ENCODE peak calls at places on chromosomes 2 and 18, in six cellular contexts. E, N, L, D, M and Y are unnamed samples.

GRCh38 chr2:168770796-168771195 is 31.6 kb upstream of the NOSTRIN start:
- DNase-seq in E (no peak), N (no peak), L (no peak), D (no peak), M (no peak), Y (no peak)

GRCh38 chr2:177683473-177684069 is 291.0 kb downstream of the AGPS start:
- DNase-seq in E (no peak), N (no peak), L (no peak), D (no peak), M (no peak), Y (no peak)

GRCh38 chr2:28745225-28745624 is 6.4 kb upstream of the PPP1CB start:
- DNase-seq in E (no peak), N (no peak), L (no peak), D (no peak), M (no peak), Y (no peak)

GRCh38 chr2:74197983-74198460 is 393 bp upstream of the MTHFD2 start:
- DNase-seq in E (no peak), N (no peak), L (no peak), D (no peak), M (no peak), Y (no peak)

GRCh38 chr18:8816805-8817204 is 111.4 kb downstream of the MTCL1 start:
- DNase-seq in E (no peak), N (no peak), L (no peak), D (no peak), M (no peak), Y (no peak)

GRCh38 chr2:15927546-15928218 is 12.7 kb upstream of the MYCN start:
- DNase-seq in E (no peak), N (no peak), L (no peak), D (no peak), M (no peak), Y (no peak)

GRCh38 chr2:166138144-166138543 is 10.3 kb upstream of the SCN1A start:
- DNase-seq in E (no peak), N (no peak), L (no peak), D (no peak), M (no peak), Y (no peak)

GRCh38 chr2:142104134-142104758 is 26.6 kb downstream of the LRP1B start:
- DNase-seq in E (no peak), N (no peak), L (no peak), D (no peak), M (no peak), Y (no peak)

GRCh38 chr2:8511868-8512612 is 169.8 kb upstream of the ID2 start:
- DNase-seq in E (no peak), N (no peak), L (no peak), D (no peak), M (no peak), Y (peak)

GRCh38 chr2:241618296-241618805 is 18.6 kb downstream of the THAP4 start:
- DNase-seq in E (no peak), N (no peak), L (no peak), D (no peak), M (no peak), Y (no peak)

GRCh38 chr2:173657996-173658717 is 303.5 kb downstream of the CDCA7 start:
- DNase-seq in E (peak), N (no peak), L (no peak), D (no peak), M (no peak), Y (no peak)

GRCh38 chr2:232419245-232420072 is 12.8 kb downstream of the ALPG start:
- DNase-seq in E (no peak), N (peak), L (no peak), D (no peak), M (no peak), Y (no peak)

GRCh38 chr2:60794271-60794863 is 38.3 kb downstream of the PAPOLG start:
- DNase-seq in E (peak), N (no peak), L (no peak), D (no peak), M (no peak), Y (no peak)

GRCh38 chr2:203721770-203722169 is 15.3 kb downstream of the CD28 start:
- DNase-seq in E (no peak), N (no peak), L (no peak), D (no peak), M (no peak), Y (no peak)

GRCh38 chr2:127615511-127616166 is 30.3 kb upstream of the GPR17 start:
- DNase-seq in E (no peak), N (no peak), L (no peak), D (peak), M (no peak), Y (peak)

DNA sequence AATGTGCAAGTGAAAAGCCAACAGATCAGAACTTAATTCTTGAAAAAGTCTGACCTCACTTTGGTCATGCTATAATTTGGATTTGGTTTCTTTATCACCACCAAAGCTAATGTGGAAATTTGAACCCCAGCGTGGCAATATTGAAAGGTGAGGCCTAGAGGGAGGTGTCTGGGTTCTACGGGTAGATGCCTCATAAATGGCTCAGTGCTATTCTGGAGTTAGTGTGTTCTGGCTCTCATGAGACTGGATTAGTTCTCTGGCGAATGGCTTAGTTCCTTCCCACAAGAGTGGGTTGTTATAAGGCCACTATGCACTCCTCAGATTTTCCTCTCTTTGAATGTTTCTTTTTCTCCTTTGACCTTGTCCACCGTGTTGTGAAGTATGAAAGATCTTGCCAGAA is 22.3 kb downstream of the ORC4 start:
- DNase-seq in E (no peak), N (no peak), L (no peak), D (no peak), M (no peak), Y (no peak)
- TF ChIP-seq CTCF in E (no peak), N (no peak), L (no peak), D (no peak), M (no peak), Y (no peak)

GRCh38 chr18:45690975-45691815 is 32.8 kb upstream of the SLC14A1 start:
- DNase-seq in E (peak), N (peak), L (peak), D (peak), M (peak), Y (peak)
- TF ChIP-seq POLR2A in E (no peak), N (no peak), L (no peak), D (no peak), M (no peak), Y (no peak)

GRCh38 chr2:30978854-30979253 is 159.4 kb downstream of the GALNT14 start:
- DNase-seq in E (no peak), N (no peak), L (no peak), D (no peak), M (no peak), Y (no peak)
- TF ChIP-seq CTCF in E (no peak), N (no peak), L (no peak), D (no peak), M (no peak), Y (no peak)

GRCh38 chr2:216695401-216695821 is at the start of gene IGFBP5:
- DNase-seq in E (no peak), N (peak), L (peak), D (peak), M (peak), Y (no peak)
- TF ChIP-seq POLR2A in E (no peak), N (no peak), L (no peak), D (no peak), M (no peak), Y (no peak)